ENCODE peak calls at places on chromosome 10, in ten cellular contexts. J, Y, P, O, B, A, M, G, K and Q are unnamed samples.

GRCh38 chr10:12448729-12449391 is 99.5 kb downstream of the CAMK1D start:
- DNase-seq in O (no peak), B (no peak), P (peak), K (peak), J (peak), G (no peak), Y (peak), M (peak), A (no peak), Q (no peak)

GRCh38 chr10:101101488-101101887 is 29.6 kb upstream of the TLX1 start:
- DNase-seq in K (no peak), M (no peak), O (no peak), A (no peak), J (no peak), Y (no peak), G (no peak), B (no peak), P (no peak), Q (no peak)

GRCh38 chr10:86357676-86358075 is 8.9 kb downstream of the GRID1 start:
- DNase-seq in K (peak), G (no peak), Y (no peak), O (no peak), J (no peak), P (no peak), M (no peak), A (no peak), B (peak), Q (no peak)

GRCh38 chr10:71726673-71727428 is 7.3 kb upstream of the C10orf105 start:
- DNase-seq in Y (no peak), K (no peak), B (no peak), P (no peak), M (no peak), G (no peak), A (no peak), J (no peak), O (no peak), Q (no peak)

GRCh38 chr10:10579709-10580108 is 438.0 kb upstream of the CELF2 start:
- DNase-seq in B (no peak), K (no peak), J (no peak), A (no peak), Y (no peak), P (no peak), O (no peak), M (no peak), G (no peak), Q (no peak)

GRCh38 chr10:77602231-77602912 is 35.2 kb downstream of the KCNMA1 start:
- DNase-seq in A (no peak), J (no peak), O (no peak), G (no peak), K (no peak), B (no peak), Y (no peak), M (no peak), P (no peak), Q (no peak)

GRCh38 chr10:33273295-33274002 is 61.0 kb downstream of the NRP1 start:
- DNase-seq in J (peak), A (peak), M (peak), B (no peak), O (no peak), P (peak), Y (no peak), G (no peak), K (peak), Q (no peak)

GRCh38 chr10:78977761-78978305 is 90.9 kb upstream of the ZMIZ1 start:
- DNase-seq in B (no peak), K (peak), M (no peak), A (peak), Y (no peak), J (no peak), G (no peak), P (peak), O (no peak), Q (no peak)

GRCh38 chr10:113476673-113477072 is 76.2 kb upstream of the HABP2 start:
- DNase-seq in K (no peak), M (no peak), A (no peak), O (no peak), B (no peak), Y (no peak), G (no peak), J (no peak), P (no peak), Q (no peak)

GRCh38 chr10:104099941-104100340 is 14.3 kb upstream of the COL17A1 start:
- DNase-seq in A (no peak), K (no peak), G (no peak), M (no peak), P (no peak), B (no peak), Y (no peak), J (no peak), O (no peak), Q (no peak)

GRCh38 chr10:127090135-127090534 is 106.3 kb downstream of the INSYN2A start:
- DNase-seq in P (no peak), Y (no peak), O (no peak), K (no peak), M (no peak), A (peak), G (no peak), B (no peak), J (peak), Q (no peak)

GRCh38 chr10:29714096-29714874 is 79.5 kb upstream of the SVIL start:
- DNase-seq in Y (no peak), B (no peak), O (no peak), J (no peak), P (no peak), A (no peak), M (no peak), G (no peak), K (no peak), Q (no peak)

GRCh38 chr10:61447127-61447526 is 6.1 kb downstream of the TMEM26 start:
- DNase-seq in O (no peak), J (no peak), A (no peak), G (no peak), M (no peak), K (no peak), Y (no peak), P (no peak), B (no peak), Q (no peak)

GRCh38 chr10:30431435-30431911 is 2.5 kb upstream of the MAP3K8 start:
- DNase-seq in J (peak), B (no peak), Y (no peak), P (no peak), A (no peak), K (no peak), O (no peak), M (peak), G (no peak), Q (no peak)

GRCh38 chr10:100697070-100697469 is 48.3 kb upstream of the PAX2 start:
- DNase-seq in B (no peak), O (no peak), A (peak), M (peak), G (no peak), J (peak), P (no peak), Y (no peak), K (no peak), Q (no peak)

GRCh38 chr10:124504711-124505110 is 43.1 kb downstream of the LHPP start:
- DNase-seq in P (no peak), M (no peak), K (no peak), G (no peak), O (no peak), B (no peak), A (no peak), J (no peak), Y (no peak), Q (no peak)

GRCh38 chr10:31939797-31940708 is 11.4 kb upstream of the ARHGAP12 start:
- DNase-seq in O (no peak), G (no peak), M (no peak), Y (no peak), P (no peak), K (no peak), A (no peak), B (no peak), J (no peak), Q (no peak)

GRCh38 chr10:11631890-11632587 is 20.6 kb upstream of the USP6NL start:
- DNase-seq in B (no peak), M (no peak), G (no peak), O (no peak), P (no peak), A (no peak), Y (no peak), K (no peak), J (no peak), Q (no peak)

GRCh38 chr10:114767101-114767588 is 54.4 kb upstream of the FHIP2A start:
- DNase-seq in K (no peak), A (no peak), J (peak), M (no peak), B (no peak), P (no peak), G (no peak), Y (no peak), O (no peak), Q (no peak)

GRCh38 chr10:129646921-129647320 is 179.9 kb downstream of the MGMT start:
- DNase-seq in A (no peak), M (no peak), B (no peak), O (no peak), K (no peak), G (no peak), P (no peak), Y (no peak), J (no peak), Q (no peak)

GRCh38 chr10:16458196-16458977 is 21.6 kb downstream of the PTER start:
- DNase-seq in Y (no peak), A (no peak), G (no peak), P (no peak), J (no peak), K (no peak), B (no peak), M (no peak), O (no peak), Q (no peak)

GRCh38 chr10:28677889-28678686 is 767 bp downstream of the BAMBI start:
- DNase-seq in Y (peak), M (peak), J (peak), G (peak), B (peak), K (peak), O (no peak), A (peak), P (no peak), Q (peak)

GRCh38 chr10:43225787-43226153 is 41.1 kb downstream of the RASGEF1A start:
- DNase-seq in A (peak), O (no peak), J (no peak), M (no peak), B (peak), K (no peak), G (no peak), Y (peak), P (peak), Q (peak)

GRCh38 chr10:28800144-28800543 is 122.8 kb downstream of the BAMBI start:
- DNase-seq in Y (no peak), O (no peak), K (no peak), J (no peak), G (no peak), P (no peak), A (no peak), B (no peak), M (no peak), Q (no peak)

GRCh38 chr10:97180367-97180763 is 5.4 kb downstream of the SLIT1 start:
- DNase-seq in O (no peak), J (no peak), A (no peak), P (no peak), G (no peak), K (no peak), Y (no peak), B (no peak), M (no peak), Q (no peak)

GRCh38 chr10:104254493-104255243 is at the start of gene GSTO1:
- DNase-seq in M (peak), P (peak), Y (peak), K (peak), G (peak), J (peak), A (peak), O (no peak), B (peak), Q (no peak)

GRCh38 chr10:63256047-63256773 is 123.1 kb downstream of the NRBF2 start:
- DNase-seq in K (no peak), O (no peak), A (no peak), J (no peak), G (no peak), M (no peak), P (no peak), B (no peak), Y (no peak), Q (no peak)

GRCh38 chr10:107809889-107810288 is 645.4 kb upstream of the SORCS1 start:
- DNase-seq in M (no peak), O (no peak), A (no peak), Y (no peak), P (no peak), K (no peak), B (no peak), J (no peak), G (no peak), Q (no peak)

GRCh38 chr10:29908977-29909376 is 150.4 kb downstream of the JCAD start:
- DNase-seq in G (no peak), M (no peak), Y (no peak), B (no peak), A (no peak), K (no peak), P (no peak), J (no peak), O (no peak), Q (no peak)

GRCh38 chr10:100509241-100509640 is 10.4 kb downstream of the SEC31B start:
- DNase-seq in A (no peak), Y (peak), O (no peak), P (no peak), J (no peak), M (no peak), K (no peak), B (no peak), G (no peak), Q (no peak)

GRCh38 chr10:12643279-12643678 is 293.9 kb downstream of the CAMK1D start:
- DNase-seq in Y (no peak), P (no peak), G (no peak), O (no peak), B (no peak), J (no peak), K (no peak), A (no peak), M (no peak), Q (no peak)

GRCh38 chr10:70671619-70672164 is 614 bp upstream of the ADAMTS14 start:
- DNase-seq in O (no peak), J (no peak), G (no peak), B (no peak), A (no peak), K (no peak), P (no peak), M (no peak), Y (no peak), Q (no peak)
- TF ChIP-seq CTCF in O (no peak), J (no peak), G (no peak), B (no peak), A (no peak), K (no peak), P (no peak), M (no peak), Y (no peak), Q (no peak)

DNA sequence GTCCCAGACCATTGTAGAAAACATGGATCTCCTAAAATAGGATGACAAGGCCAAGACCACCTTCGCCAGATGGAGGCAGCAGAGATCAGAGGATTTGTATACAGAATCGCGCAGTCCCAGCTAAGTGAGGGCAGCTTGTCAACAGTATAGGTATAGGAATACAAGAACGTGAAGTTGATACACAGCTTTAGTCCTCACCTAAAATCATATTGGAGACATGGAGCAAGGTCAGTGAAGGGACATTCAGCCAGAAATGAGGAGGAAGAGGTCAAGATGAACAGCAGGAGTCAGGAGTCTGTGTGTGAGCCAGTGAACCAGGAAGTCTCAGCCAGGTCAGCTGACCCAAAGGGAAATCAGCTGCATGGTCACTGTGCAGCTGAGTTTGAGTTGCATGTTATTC is 263.4 kb upstream of the PRKCQ start:
- DNase-seq in B (no peak), J (no peak), K (no peak), G (no peak), P (no peak), Y (no peak), A (no peak), O (no peak), M (no peak), Q (no peak)
- TF ChIP-seq CTCF in B (no peak), J (no peak), K (no peak), G (no peak), P (no peak), Y (no peak), A (no peak), O (no peak), M (no peak), Q (no peak)

DNA sequence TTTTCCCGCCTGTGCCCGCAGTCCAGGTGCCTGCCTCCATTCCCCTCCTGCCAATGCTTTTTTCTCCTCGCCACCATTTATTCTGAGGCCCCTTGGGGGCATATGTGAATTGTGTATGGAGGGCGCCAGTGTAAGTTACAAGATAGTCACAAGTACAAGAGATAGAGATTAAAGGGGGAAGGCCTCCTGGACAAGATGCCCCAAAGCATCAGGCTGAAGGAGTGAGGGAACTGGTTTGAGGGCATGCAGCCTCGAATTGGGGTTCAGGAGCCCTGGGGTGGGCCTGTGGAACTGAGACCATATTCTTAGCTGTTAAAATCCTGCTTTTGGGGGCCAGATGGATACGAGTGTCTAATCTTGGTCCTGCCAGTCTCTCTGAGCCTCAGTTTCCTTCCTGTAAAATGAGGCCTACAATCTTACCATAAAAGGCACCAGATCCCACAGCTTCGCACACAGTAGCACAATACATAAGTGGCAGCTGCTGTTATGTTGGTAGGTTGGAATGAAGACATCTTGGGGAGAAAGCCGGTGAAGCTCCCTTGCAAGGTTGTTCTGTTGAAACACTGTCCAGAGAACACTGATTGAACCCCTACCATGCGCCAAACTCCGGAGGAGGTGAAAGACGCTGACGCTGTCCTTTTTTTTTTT is 545 bp upstream of the COMTD1 start:
- DNase-seq in K (no peak), J (no peak), Y (no peak), B (no peak), M (no peak), O (no peak), G (no peak), P (no peak), A (no peak), Q (no peak)
- TF ChIP-seq CTCF in K (peak), J (no peak), Y (peak), B (peak), M (peak), O (no peak), G (no peak), P (no peak), A (no peak), Q (peak)

DNA sequence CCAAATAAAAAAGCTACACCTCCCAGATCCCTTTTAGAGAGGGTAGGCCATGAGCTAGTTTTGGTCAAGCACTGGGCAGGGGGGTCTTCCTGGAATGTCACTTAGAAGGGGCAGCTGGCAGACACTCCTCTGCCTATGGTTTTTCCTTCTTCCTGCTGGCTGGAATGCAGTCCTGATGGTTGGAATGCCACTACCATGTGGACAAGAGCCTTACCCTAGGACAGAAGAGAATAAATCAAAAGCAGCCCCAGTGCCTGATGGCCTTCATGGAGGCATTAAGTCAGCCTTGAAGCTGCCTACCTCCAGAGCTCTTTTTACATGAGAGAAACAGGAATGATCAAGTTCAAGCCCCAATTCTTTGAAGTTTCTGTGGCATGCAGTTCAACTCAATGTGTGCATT is 43.5 kb upstream of the SORBS1 start:
- DNase-seq in A (no peak), O (no peak), G (no peak), Y (no peak), J (no peak), P (no peak), M (no peak), B (no peak), K (no peak), Q (no peak)
- TF ChIP-seq CTCF in A (no peak), O (no peak), G (no peak), Y (no peak), J (no peak), P (no peak), M (no peak), B (no peak), K (no peak), Q (no peak)

DNA sequence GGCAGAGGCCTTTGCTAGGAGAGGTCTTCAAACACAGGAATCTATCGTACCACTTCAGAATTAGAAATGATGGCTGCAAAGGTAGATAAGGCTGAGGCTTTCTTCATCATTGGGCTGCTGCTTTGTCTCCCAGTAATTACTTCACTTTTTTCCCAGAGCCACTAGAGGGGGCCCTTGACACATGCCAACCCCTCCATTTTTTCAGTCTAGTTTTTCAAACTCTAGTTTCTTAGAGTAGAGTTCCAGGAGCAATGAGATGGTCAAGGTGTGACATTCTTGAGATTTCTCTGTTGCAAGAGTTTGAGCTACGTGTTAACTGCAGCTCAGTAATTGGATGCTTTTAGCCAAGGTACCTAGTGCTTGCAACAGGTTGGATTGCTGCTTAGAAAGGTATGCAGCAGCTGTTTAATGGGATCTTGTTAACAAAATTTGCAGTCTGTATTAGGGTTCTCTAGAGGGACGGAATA is 33.8 kb upstream of the RBM20 start:
- DNase-seq in B (peak), M (no peak), O (no peak), K (no peak), A (peak), P (no peak), G (peak), J (peak), Y (peak), Q (no peak)
- TF ChIP-seq CTCF in B (peak), M (peak), O (peak), K (peak), A (peak), P (peak), G (peak), J (peak), Y (peak), Q (peak)

GRCh38 chr10:132685121-132685891 is 100.6 kb downstream of the NKX6-2 start:
- DNase-seq in B (peak), M (peak), G (peak), J (peak), K (peak), O (no peak), Y (no peak), A (peak), P (no peak), Q (peak)
- TF ChIP-seq CTCF in B (no peak), M (no peak), G (no peak), J (no peak), K (no peak), O (no peak), Y (no peak), A (no peak), P (no peak), Q (no peak)

GRCh38 chr10:7687228-7687907 is 15.7 kb upstream of the ITIH2 start:
- DNase-seq in G (peak), K (peak), J (peak), B (peak), O (peak), M (peak), Y (peak), P (peak), A (peak), Q (peak)

GRCh38 chr10:7686351-7687171 is 16.6 kb upstream of the ITIH2 start:
- DNase-seq in P (no peak), O (no peak), K (no peak), G (no peak), J (peak), Y (no peak), B (no peak), A (no peak), M (no peak), Q (no peak)

GRCh38 chr10:7689591-7689990 is 13.5 kb upstream of the ITIH2 start:
- DNase-seq in O (no peak), J (no peak), G (no peak), A (no peak), B (no peak), K (no peak), P (no peak), Y (no peak), M (no peak), Q (no peak)
- TF ChIP-seq CTCF in O (no peak), J (no peak), G (no peak), A (no peak), B (no peak), K (no peak), P (no peak), Y (no peak), M (no peak), Q (no peak)

DNA sequence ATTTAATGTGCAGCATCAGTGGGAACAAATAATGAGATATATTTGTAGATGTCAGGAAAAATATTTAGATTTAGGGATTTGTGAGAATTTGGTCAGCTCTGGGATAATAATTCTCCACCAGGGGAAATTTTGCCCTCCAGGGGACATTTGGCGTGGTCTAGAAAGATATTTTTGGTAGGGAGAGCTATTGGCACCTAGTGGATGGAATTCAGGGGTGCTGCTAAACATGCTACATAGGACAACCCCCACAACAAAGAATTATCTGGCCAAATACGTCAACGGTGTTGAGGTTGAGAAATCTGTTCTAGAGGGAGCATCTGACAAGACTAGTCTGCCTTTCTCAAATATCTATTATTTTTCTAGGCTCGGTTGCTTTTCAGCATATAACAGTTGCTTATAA is 2.1 kb downstream of the ADK start:
- DNase-seq in J (peak), A (no peak), P (no peak), Y (no peak), G (no peak), O (no peak), K (no peak), B (no peak), M (no peak), Q (no peak)
- TF ChIP-seq CTCF in J (peak), A (peak), P (no peak), Y (no peak), G (peak), O (peak), K (peak), B (no peak), M (peak), Q (peak)